ENCODE peak calls at places on chromosomes 2 and 18, in ten cellular contexts. O, I, W, P, B, K, D, X, E and S are unnamed samples.

GRCh38 chr2:197453914-197454398 is 604 bp downstream of the COQ10B start:
- DNase-seq in D (no peak), E (no peak), X (peak), B (no peak), W (peak), K (peak), I (peak), P (no peak), O (no peak), S (peak)

GRCh38 chr2:216379955-216380354 is 7.7 kb upstream of the MARCHF4 start:
- DNase-seq in B (no peak), D (no peak), P (no peak), K (no peak), W (no peak), X (no peak), I (no peak), O (no peak), E (no peak), S (no peak)

GRCh38 chr2:239253264-239253663 is 147.6 kb downstream of the HDAC4 start:
- DNase-seq in I (peak), B (no peak), E (no peak), K (no peak), O (no peak), D (no peak), P (no peak), X (no peak), W (no peak), S (peak)

GRCh38 chr2:240524963-240525718 is 32.6 kb downstream of the ANKMY1 start:
- DNase-seq in B (no peak), O (no peak), D (no peak), K (no peak), P (no peak), E (no peak), I (no peak), X (no peak), W (no peak), S (no peak)

GRCh38 chr2:174623690-174624089 is 26.1 kb upstream of the WIPF1 start:
- DNase-seq in P (no peak), E (no peak), I (no peak), X (no peak), D (no peak), K (no peak), B (no peak), O (no peak), W (no peak), S (no peak)

GRCh38 chr18:449374-449773 is 51.1 kb downstream of the COLEC12 start:
- DNase-seq in P (peak), E (no peak), X (no peak), B (no peak), K (no peak), D (no peak), W (no peak), O (peak), I (no peak), S (no peak)

GRCh38 chr2:209818939-209819338 is 47.3 kb downstream of the UNC80 start:
- DNase-seq in P (no peak), K (no peak), W (no peak), D (no peak), B (no peak), I (no peak), O (no peak), E (no peak), X (no peak), S (no peak)

GRCh38 chr2:241701155-241701404 is 759 bp upstream of the ING5 start:
- DNase-seq in P (no peak), K (peak), O (no peak), B (no peak), E (no peak), X (peak), W (peak), D (no peak), I (no peak), S (no peak)

GRCh38 chr2:64328415-64328722 is 125.6 kb upstream of the LGALSL start:
- DNase-seq in W (no peak), B (no peak), I (no peak), K (no peak), E (no peak), P (no peak), O (no peak), D (no peak), X (no peak), S (peak)

GRCh38 chr18:70046796-70047195 is 99.1 kb upstream of the CD226 start:
- DNase-seq in O (no peak), K (no peak), W (peak), I (no peak), X (peak), E (peak), D (no peak), P (no peak), B (no peak), S (no peak)

GRCh38 chr2:224126459-224126858 is 87.4 kb upstream of the SERPINE2 start:
- DNase-seq in K (no peak), B (no peak), P (no peak), E (no peak), O (no peak), X (no peak), W (peak), D (no peak), I (no peak), S (no peak)

GRCh38 chr2:20164061-20164733 is 60.7 kb downstream of the SDC1 start:
- DNase-seq in O (no peak), D (no peak), X (no peak), P (no peak), E (no peak), W (peak), B (no peak), K (no peak), I (no peak), S (no peak)

GRCh38 chr2:222535477-222535876 is 111.1 kb downstream of the SGPP2 start:
- DNase-seq in O (no peak), K (no peak), D (no peak), B (no peak), E (no peak), P (no peak), W (no peak), I (no peak), X (no peak), S (no peak)

GRCh38 chr18:8416212-8417019 is 192.8 kb upstream of the RAB12 start:
- DNase-seq in K (no peak), D (peak), B (no peak), O (no peak), X (no peak), E (no peak), W (no peak), I (no peak), P (peak), S (no peak)

GRCh38 chr2:232683368-232683767 is 13.8 kb upstream of the GIGYF2 start:
- DNase-seq in I (no peak), X (no peak), E (no peak), B (no peak), D (no peak), K (no peak), O (no peak), W (no peak), P (no peak), S (no peak)
- TF ChIP-seq CTCF in I (no peak), X (no peak), E (no peak), B (no peak), D (no peak), K (peak), O (no peak), W (no peak), P (no peak), S (no peak)

DNA sequence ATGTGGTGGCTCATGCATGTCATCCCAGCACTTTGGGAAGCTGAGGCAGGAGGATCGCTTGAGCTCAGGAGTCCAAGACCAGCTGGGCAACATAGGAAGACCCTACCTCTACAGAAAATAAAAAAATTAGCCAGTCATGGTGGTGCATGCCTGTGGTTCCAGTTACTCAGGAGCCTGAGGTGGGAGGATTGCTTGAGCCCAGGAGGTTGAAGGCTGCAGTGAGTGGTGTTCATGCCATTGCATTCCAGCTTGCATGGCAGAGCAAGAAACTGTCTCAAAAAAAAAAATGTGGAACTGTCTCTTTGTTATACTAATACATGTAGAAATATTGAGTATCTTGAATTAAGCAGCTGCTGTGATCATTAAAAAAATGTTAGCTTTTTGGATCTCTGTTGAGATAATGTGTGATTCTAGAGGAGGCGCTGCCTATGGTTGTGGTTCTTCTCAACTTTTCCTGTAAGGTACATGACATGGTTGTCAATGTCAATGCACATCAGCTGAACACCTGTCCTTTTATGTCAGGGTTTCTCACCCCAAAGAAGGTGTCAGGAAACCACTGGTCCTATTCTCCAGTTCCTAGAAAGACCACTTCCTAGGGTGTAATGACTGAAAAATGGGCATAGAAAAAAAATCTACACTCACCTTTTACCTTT is 34.7 kb upstream of the IL1RL1 start:
- DNase-seq in O (no peak), E (no peak), P (no peak), I (no peak), X (no peak), D (no peak), B (no peak), W (no peak), K (no peak), S (no peak)
- TF ChIP-seq CTCF in O (no peak), E (no peak), P (no peak), I (no peak), X (no peak), D (no peak), B (no peak), W (no peak), K (no peak), S (no peak)

DNA sequence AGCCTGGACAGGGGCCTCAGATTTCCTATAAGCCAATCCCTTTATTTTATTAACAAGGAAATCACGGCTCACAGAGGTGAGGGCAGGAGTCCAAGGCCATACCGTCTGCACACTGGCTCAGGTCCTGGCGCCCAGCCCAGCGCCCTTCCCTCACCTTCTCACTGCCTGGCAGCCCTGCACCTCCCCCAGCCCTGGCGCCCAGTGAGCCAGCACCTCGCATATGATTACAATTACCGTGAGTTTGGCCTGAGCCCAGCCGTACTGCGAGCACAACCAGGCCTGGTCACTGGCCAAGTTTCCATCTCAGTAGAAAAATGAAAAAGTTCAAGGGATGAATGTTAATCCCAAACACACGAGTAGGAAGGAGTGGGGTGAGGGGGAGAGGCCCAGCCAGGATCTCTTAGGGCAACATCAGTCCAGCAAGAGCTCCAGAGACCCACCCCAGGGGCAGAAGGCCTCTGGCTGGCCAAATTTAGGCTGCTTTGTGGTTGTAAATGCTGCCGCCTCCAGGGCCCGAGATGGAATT is 68.4 kb downstream of the MCFD2 start:
- DNase-seq in D (no peak), E (peak), W (peak), O (peak), X (peak), I (no peak), P (peak), B (peak), K (peak), S (no peak)
- TF ChIP-seq CTCF in D (no peak), E (no peak), W (no peak), O (no peak), X (no peak), I (no peak), P (no peak), B (no peak), K (peak), S (no peak)

DNA sequence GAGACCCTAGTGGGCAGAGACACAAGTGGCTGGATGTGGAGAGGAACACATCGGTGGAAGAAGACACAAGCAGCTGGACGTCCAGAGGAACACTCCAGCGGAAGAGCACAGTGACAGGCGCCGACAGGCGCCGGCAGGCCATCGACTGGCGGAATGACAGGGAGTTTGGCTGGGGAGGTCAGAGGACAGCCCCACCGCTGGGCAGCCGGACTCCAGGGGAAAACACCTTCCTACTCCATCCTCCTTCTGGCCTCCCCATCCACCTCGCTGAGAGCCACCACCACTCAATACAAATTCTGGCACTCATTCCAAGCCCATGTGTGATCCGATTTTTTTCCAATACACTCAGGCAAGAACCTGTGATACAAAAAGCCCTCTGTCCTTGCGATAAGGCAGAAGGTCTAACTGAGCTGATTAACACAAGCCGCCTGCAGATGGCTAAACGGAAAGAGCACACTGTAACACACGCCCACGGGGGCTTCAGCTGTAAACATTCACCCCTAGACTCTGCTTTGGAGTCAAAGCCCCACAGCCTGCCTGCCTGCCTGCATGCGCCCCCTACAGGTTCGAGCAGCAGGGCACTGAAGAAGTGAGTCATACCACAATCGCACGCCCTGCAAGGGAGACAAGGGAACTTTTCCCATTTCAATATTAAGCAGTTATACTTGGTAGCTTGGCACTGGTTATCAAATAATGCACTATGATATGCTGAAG is 50.2 kb upstream of the LRP1B start:
- DNase-seq in W (peak), K (no peak), O (no peak), E (peak), D (peak), X (peak), B (no peak), P (peak), I (no peak), S (no peak)
- TF ChIP-seq CTCF in W (peak), K (peak), O (no peak), E (peak), D (peak), X (peak), B (no peak), P (peak), I (peak), S (peak)

DNA sequence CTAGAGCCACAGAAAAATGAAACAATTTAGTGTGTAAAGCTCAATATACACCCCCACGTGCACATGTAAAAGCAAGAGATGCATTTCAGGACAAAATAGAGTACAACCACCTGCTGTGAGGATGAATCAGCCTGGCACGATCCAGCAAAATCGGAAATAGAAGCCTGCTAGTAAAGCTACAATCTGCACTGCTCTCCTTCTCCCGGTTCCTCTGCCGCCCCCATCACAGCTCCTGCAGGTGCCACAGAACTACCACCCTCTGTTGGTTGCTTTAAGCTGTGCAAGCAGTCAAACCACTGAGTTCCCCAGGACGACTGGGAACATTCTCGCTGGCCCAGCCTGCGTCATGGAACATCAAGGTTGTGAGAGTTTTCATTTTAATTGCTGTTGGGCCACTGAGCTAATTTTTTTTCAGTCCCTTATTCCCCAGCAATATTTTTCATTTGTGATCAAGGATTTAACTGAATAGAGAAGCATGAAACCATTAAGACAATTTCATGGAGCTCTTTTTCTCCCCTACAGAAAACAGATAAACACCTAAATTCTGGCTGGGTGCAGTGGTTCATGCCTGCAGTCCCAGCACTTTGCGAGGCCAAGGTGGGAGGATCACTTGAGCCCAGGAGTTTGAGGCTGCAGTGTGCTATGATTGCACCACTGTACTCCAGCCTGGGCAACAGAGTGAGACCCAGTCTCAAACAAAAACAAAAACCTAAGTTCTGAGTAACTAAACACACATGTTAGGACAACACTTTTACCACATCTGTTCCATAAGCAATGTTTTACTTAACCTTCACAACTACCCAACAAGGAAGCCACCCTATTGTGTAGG is 47.6 kb upstream of the MAPRE3 start:
- DNase-seq in D (peak), E (peak), B (no peak), P (peak), W (peak), O (peak), X (peak), I (peak), K (no peak), S (peak)
- TF ChIP-seq CTCF in D (no peak), E (peak), B (peak), P (peak), W (peak), O (peak), X (peak), I (peak), K (peak), S (peak)

DNA sequence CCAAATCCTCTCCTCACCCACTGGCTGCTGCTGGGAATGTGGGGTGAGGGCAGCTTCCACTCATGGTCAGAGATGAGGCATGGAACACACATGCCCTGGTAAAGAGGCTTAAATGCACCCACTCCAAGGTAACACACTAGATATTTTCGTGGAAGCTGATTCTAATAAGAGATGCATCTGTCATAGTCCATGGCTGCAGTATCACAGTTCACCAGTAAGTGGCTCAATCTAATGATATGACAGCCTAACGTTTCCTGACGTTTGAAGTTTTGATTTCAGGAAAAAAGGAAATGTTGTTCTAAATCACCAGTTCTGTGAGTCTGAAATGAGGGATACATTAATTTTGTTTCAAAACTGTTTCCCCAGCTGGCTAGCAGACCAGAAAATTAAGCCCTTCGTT is 38.2 kb downstream of the LCT start:
- DNase-seq in K (peak), O (no peak), X (no peak), E (no peak), I (no peak), B (no peak), D (no peak), P (no peak), W (no peak), S (no peak)
- TF ChIP-seq CTCF in K (peak), O (no peak), X (no peak), E (peak), I (no peak), B (no peak), D (peak), P (no peak), W (peak), S (no peak)

GRCh38 chr2:16722121-16722520 is 56.5 kb upstream of the CYRIA start:
- DNase-seq in W (no peak), E (no peak), X (no peak), I (no peak), D (no peak), P (no peak), B (no peak), O (no peak), K (no peak), S (no peak)

GRCh38 chr2:16726147-16726546 is 60.5 kb upstream of the CYRIA start:
- DNase-seq in O (no peak), W (no peak), E (no peak), B (no peak), X (peak), P (no peak), D (no peak), I (no peak), K (no peak), S (no peak)

GRCh38 chr2:16719409-16719808 is 53.8 kb upstream of the CYRIA start:
- DNase-seq in D (no peak), W (no peak), P (no peak), X (no peak), E (no peak), O (no peak), B (no peak), I (no peak), K (no peak), S (no peak)

GRCh38 chr2:16725549-16725948 is 59.9 kb upstream of the CYRIA start:
- DNase-seq in W (no peak), P (no peak), O (no peak), B (no peak), I (no peak), E (peak), K (no peak), X (peak), D (no peak), S (no peak)

GRCh38 chr2:16722677-16723076 is 57.0 kb upstream of the CYRIA start:
- DNase-seq in I (no peak), K (no peak), E (no peak), O (no peak), X (no peak), P (no peak), W (no peak), B (no peak), D (peak), S (no peak)
- TF ChIP-seq CTCF in I (no peak), K (no peak), E (no peak), O (no peak), X (no peak), P (no peak), W (no peak), B (no peak), D (no peak), S (no peak)

GRCh38 chr18:75884728-75885127 is 457.2 kb upstream of the SMIM21 start:
- DNase-seq in K (no peak), P (no peak), D (no peak), X (no peak), I (no peak), E (no peak), W (no peak), O (no peak), B (no peak), S (no peak)
- TF ChIP-seq CTCF in K (no peak), P (no peak), D (no peak), X (no peak), I (no peak), E (no peak), W (no peak), O (no peak), B (no peak), S (no peak)